ENCODE peak calls at places on chromosome 10, in four cellular contexts. B, H, M and K are unnamed samples.

GRCh38 chr10:79132681-79133381 is 64.1 kb downstream of the ZMIZ1 start:
- DNase-seq in B (no peak), H (no peak), M (no peak), K (no peak)

GRCh38 chr10:78299861-78300453 is 266.3 kb downstream of the RPS24 start:
- DNase-seq in B (no peak), H (no peak), M (no peak), K (no peak)

GRCh38 chr10:103668351-103669242 is 175.1 kb downstream of the NEURL1 start:
- DNase-seq in B (no peak), H (no peak), M (no peak), K (no peak)

GRCh38 chr10:62075912-62076311 is 174.4 kb downstream of the ARID5B start:
- DNase-seq in B (no peak), H (no peak), M (no peak), K (no peak)

GRCh38 chr10:106226831-106227230 is 937.7 kb downstream of the SORCS1 start:
- DNase-seq in B (no peak), H (no peak), M (no peak), K (no peak)

GRCh38 chr10:22931948-22932347 is 4.1 kb downstream of the ARMC3 start:
- DNase-seq in B (no peak), H (no peak), M (no peak), K (no peak)

GRCh38 chr10:47165711-47166404 is 134.1 kb upstream of the GDF10 start:
- DNase-seq in B (no peak), H (no peak), M (peak; percentile 47), K (no peak)

GRCh38 chr10:26517141-26517890 is 79.2 kb downstream of the APBB1IP start:
- DNase-seq in B (no peak), H (no peak), M (no peak), K (no peak)

GRCh38 chr10:132441818-132442217 is 44.8 kb downstream of the PWWP2B start:
- DNase-seq in B (no peak), H (no peak), M (no peak), K (no peak)

GRCh38 chr10:69101451-69102095 is 13.7 kb downstream of the SRGN start:
- DNase-seq in B (no peak), H (no peak), M (no peak), K (no peak)

GRCh38 chr10:119268871-119269506 is 61.6 kb downstream of the GRK5 start:
- DNase-seq in B (no peak), H (peak; percentile 78), M (peak; percentile 74), K (peak; percentile 60)

GRCh38 chr10:9615179-9615578 is 1402.5 kb upstream of the CELF2 start:
- DNase-seq in B (no peak), H (no peak), M (no peak), K (no peak)

GRCh38 chr10:77756319-77757232 is 119.0 kb upstream of the KCNMA1 start:
- DNase-seq in B (no peak), H (no peak), M (no peak), K (no peak)

GRCh38 chr10:3754727-3755439 is 30.1 kb downstream of the KLF6 start:
- DNase-seq in B (no peak), H (no peak), M (no peak), K (no peak)